ENCODE peak calls at places on chromosomes 6 and 20, in four cellular contexts. A is K562, T is GM12878, Y is HL-60. M is an unnamed sample.

GRCh38 chr6:159852877-159853276 is 37.9 kb upstream of the MAS1 start:
- DNase-seq in A (no peak), T (no peak), Y (no peak), M (no peak)

GRCh38 chr20:48298851-48299484 is 513.7 kb upstream of the SULF2 start:
- DNase-seq in A (no peak), T (no peak), Y (no peak), M (no peak)

GRCh38 chr6:76984572-76984971 is 478.7 kb downstream of the HTR1B start:
- DNase-seq in A (no peak), T (no peak), Y (no peak), M (no peak)

GRCh38 chr6:158131926-158132325 is 36.1 kb downstream of the SERAC1 start:
- DNase-seq in A (peak; percentile 31), T (no peak), Y (peak; percentile 13), M (peak; percentile 13)

GRCh38 chr20:60046011-60046413 is 87.8 kb downstream of the CDH26 start:
- DNase-seq in A (no peak), T (no peak), Y (peak; percentile 97), M (no peak)

GRCh38 chr6:30714263-30714662 is 2.8 kb downstream of the MDC1 start:
- DNase-seq in A (no peak), T (no peak), Y (no peak), M (no peak)

GRCh38 chr6:144651219-144651618 is 366.1 kb downstream of the UTRN start:
- DNase-seq in A (no peak), T (no peak), Y (no peak), M (no peak)

GRCh38 chr6:108831104-108831503 is 17.1 kb upstream of the ARMC2 start:
- DNase-seq in A (no peak), T (no peak), Y (no peak), M (no peak)

GRCh38 chr6:157148391-157149323 is 174.7 kb downstream of the TMEM242 start:
- DNase-seq in A (no peak), T (no peak), Y (no peak), M (no peak)

GRCh38 chr6:163165922-163166321 is 248.6 kb upstream of the QKI start:
- DNase-seq in A (no peak), T (no peak), Y (no peak), M (no peak)

DNA sequence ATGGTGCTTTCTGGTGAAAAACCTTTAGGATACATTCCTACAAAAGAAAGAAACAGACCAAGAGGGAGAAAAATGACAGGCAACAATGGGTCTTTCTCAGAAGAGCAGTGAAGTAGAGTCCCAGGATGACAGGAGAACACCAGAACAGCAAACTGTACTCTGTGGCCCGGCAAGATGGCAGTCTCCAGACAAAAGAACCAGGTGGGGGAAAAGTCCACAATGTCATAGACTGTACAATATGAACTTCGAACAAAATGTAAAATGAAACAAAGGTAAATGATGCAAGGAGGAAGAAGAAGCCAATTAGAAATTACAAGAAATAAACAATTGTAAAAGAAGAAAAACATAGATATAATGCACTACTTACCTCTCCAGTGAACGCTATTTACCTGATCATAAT is 23.2 kb upstream of the HSF2 start:
- DNase-seq in A (no peak), T (no peak), Y (no peak), M (no peak)
- TF ChIP-seq SPI1 in A (no peak), T (no peak), Y (no peak), M (no peak)

DNA sequence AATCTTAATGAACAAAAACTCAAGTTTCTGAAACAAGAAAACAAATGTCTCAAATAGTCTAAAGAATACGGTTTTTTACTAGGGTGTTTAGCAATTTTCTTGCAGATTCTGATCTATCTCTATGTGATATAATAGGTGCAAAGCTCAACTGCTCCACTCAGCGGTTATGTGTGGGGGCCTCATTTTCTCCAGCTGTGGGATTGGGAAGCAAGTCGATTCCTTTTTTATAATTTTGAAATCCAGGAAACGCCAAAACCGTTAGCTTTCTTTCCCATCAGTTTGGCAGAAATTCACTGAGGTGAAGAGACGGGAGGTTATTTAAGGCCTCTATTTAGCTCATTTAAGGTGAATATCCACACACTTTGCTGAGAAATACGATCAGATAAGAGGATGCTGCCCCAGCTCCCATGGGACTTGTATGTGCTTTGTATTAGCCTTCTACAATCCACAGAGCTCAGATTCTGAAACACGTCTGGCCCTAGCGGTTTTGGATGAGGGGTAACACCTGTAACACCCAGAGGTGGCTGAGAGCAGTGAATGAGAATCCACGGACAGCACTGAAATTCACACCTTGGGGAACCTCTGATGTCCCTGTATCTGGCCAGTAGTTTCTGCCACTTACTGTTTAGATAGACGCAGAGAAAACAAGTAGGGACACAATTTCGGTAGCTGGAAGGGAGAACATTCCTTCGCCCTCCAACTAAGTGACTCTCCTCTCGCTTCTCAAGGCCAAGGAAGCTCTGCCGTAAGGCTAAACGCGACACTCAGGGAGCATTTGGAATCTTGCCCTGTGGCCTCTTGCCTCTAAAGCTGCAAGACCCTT is 6.6 kb upstream of the BCAS4 start:
- DNase-seq in A (no peak), T (no peak), Y (no peak), M (no peak)
- TF ChIP-seq POLR2AphosphoS5 in A (no peak), T (no peak), Y (no peak), M (no peak)

GRCh38 chr6:84453499-84453898 is 226.1 kb upstream of the CEP162 start:
- DNase-seq in A (no peak), T (no peak), Y (no peak), M (no peak)
- TF ChIP-seq SPI1 in A (no peak), T (no peak), Y (no peak), M (no peak)

DNA sequence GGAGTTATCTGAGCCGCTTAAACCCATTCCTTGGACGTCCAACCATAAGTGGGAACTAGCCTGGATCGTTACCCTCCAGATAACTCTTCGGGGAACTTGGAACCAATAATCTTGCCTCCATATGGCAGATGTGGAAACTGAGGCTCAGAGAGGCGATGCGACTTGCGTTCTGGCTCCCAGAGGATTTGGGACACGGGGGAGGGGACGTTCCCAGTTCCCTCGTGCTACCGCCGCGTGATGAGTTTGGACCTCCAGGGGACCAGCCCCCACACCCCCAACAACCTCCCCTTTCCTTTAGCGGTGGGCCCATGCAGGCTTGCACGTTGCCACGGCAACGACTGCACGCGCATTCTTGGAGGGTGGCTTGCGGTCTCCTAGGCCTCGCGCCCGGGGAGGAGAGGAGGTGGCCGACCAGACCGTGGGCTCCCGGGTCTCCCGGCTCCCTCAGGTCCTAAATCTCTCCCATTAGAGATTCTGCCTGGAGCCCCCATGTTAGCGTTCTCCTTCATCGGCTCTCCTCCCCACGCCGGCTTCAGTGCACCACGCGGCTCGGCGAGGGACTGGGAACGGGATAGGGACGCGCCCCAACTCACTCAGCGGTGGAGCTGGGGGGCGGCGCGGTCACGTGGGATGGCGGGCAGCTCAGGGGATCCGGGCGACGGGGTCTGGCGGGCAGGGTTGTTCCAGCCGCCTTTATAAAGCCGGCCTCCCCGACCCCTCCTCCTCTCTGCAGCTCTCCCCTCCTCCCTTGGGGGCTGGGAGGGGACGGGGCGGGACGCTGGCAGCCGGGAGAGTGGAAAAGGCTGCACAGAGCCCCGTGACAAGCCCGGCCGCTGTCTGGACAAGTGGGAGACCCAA is at the start of gene PLTP:
- DNase-seq in A (peak; percentile 45), T (no peak), Y (no peak), M (no peak)
- TF ChIP-seq POLR2AphosphoS5 in A (no peak), T (no peak), Y (no peak), M (no peak)

GRCh38 chr6:81401970-81402690 is 350.4 kb downstream of the TENT5A start:
- DNase-seq in A (no peak), T (no peak), Y (no peak), M (no peak)

GRCh38 chr6:81396916-81397315 is 355.6 kb downstream of the TENT5A start:
- DNase-seq in A (no peak), T (no peak), Y (no peak), M (no peak)
- TF ChIP-seq SPI1 in A (no peak), T (no peak), Y (no peak), M (no peak)

M was measured in GM12891.